ENCODE peak calls at places on chromosome 2, in seven cellular contexts. One of them, this sample, is unnamed.

GRCh38 chr2:46644690-46645385 is 165.5 kb downstream of the TMEM247 start:
- DNase-seq in GM23248: no peak
- DNase-seq in tibial nerve: no peak
- DNase-seq in aorta: no peak
- DNase-seq in cardiac muscle cell: no peak
- DNase-seq in astrocyte of the cerebellum: no peak
- DNase-seq in pancreas: no peak
- DNase-seq in this sample: peak; percentile 53

GRCh38 chr2:215728504-215729065 is 284.8 kb downstream of the MREG start:
- DNase-seq in GM23248: peak; percentile 93
- DNase-seq in tibial nerve: peak; percentile 68
- DNase-seq in aorta: peak; percentile 70
- DNase-seq in cardiac muscle cell: peak; percentile 98
- DNase-seq in astrocyte of the cerebellum: peak; percentile 83
- DNase-seq in pancreas: no peak
- DNase-seq in this sample: peak; percentile 99

GRCh38 chr2:13230221-13230620 is 513.5 kb downstream of the TRIB2 start:
- DNase-seq in GM23248: no peak
- DNase-seq in tibial nerve: no peak
- DNase-seq in aorta: no peak
- DNase-seq in cardiac muscle cell: no peak
- DNase-seq in astrocyte of the cerebellum: no peak
- DNase-seq in pancreas: no peak
- DNase-seq in this sample: peak; percentile 0

GRCh38 chr2:9308186-9308955 is 101.8 kb downstream of the ASAP2 start:
- DNase-seq in GM23248: peak; percentile 73
- DNase-seq in tibial nerve: no peak
- DNase-seq in aorta: no peak
- DNase-seq in cardiac muscle cell: peak; percentile 27
- DNase-seq in astrocyte of the cerebellum: no peak
- DNase-seq in pancreas: no peak
- DNase-seq in this sample: peak; percentile 41

GRCh38 chr2:82013641-82014040 is 1709.1 kb upstream of the LRRTM1 start:
- DNase-seq in GM23248: no peak
- DNase-seq in tibial nerve: no peak
- DNase-seq in aorta: no peak
- DNase-seq in cardiac muscle cell: no peak
- DNase-seq in astrocyte of the cerebellum: no peak
- DNase-seq in pancreas: no peak
- DNase-seq in this sample: no peak

GRCh38 chr2:54635554-54636152 is 87.8 kb upstream of the EML6 start:
- DNase-seq in GM23248: peak; percentile 48
- DNase-seq in tibial nerve: no peak
- DNase-seq in aorta: no peak
- DNase-seq in cardiac muscle cell: peak; percentile 51
- DNase-seq in astrocyte of the cerebellum: no peak
- DNase-seq in pancreas: no peak
- DNase-seq in this sample: peak; percentile 47

GRCh38 chr2:158497486-158497885 is 40.7 kb downstream of the PKP4 start:
- DNase-seq in GM23248: peak; percentile 39
- DNase-seq in tibial nerve: no peak
- DNase-seq in aorta: no peak
- DNase-seq in cardiac muscle cell: no peak
- DNase-seq in astrocyte of the cerebellum: no peak
- DNase-seq in pancreas: no peak
- DNase-seq in this sample: no peak

GRCh38 chr2:145931836-145932352 is 1412.0 kb upstream of the ZEB2 start:
- DNase-seq in GM23248: no peak
- DNase-seq in tibial nerve: no peak
- DNase-seq in aorta: no peak
- DNase-seq in cardiac muscle cell: no peak
- DNase-seq in astrocyte of the cerebellum: no peak
- DNase-seq in pancreas: no peak
- DNase-seq in this sample: no peak

GRCh38 chr2:156182132-156182531 is 150.4 kb downstream of the NR4A2 start:
- DNase-seq in GM23248: no peak
- DNase-seq in tibial nerve: no peak
- DNase-seq in aorta: no peak
- DNase-seq in cardiac muscle cell: no peak
- DNase-seq in astrocyte of the cerebellum: no peak
- DNase-seq in pancreas: peak; percentile 49
- DNase-seq in this sample: no peak

GRCh38 chr2:144370937-144371584 is 148.9 kb downstream of the ZEB2 start:
- DNase-seq in GM23248: no peak
- DNase-seq in tibial nerve: no peak
- DNase-seq in aorta: no peak
- DNase-seq in cardiac muscle cell: peak; percentile 78
- DNase-seq in astrocyte of the cerebellum: no peak
- DNase-seq in pancreas: no peak
- DNase-seq in this sample: peak; percentile 70

GRCh38 chr2:72943540-72944395 is 26.4 kb downstream of the EMX1 start:
- DNase-seq in GM23248: no peak
- DNase-seq in tibial nerve: no peak
- DNase-seq in aorta: no peak
- DNase-seq in cardiac muscle cell: no peak
- DNase-seq in astrocyte of the cerebellum: no peak
- DNase-seq in pancreas: no peak
- DNase-seq in this sample: no peak

GRCh38 chr2:144330951-144331651 is 188.8 kb downstream of the ZEB2 start:
- DNase-seq in GM23248: peak; percentile 38
- DNase-seq in tibial nerve: no peak
- DNase-seq in aorta: no peak
- DNase-seq in cardiac muscle cell: peak; percentile 16
- DNase-seq in astrocyte of the cerebellum: no peak
- DNase-seq in pancreas: no peak
- DNase-seq in this sample: peak; percentile 33

GRCh38 chr2:173644146-173644545 is 289.5 kb downstream of the CDCA7 start:
- DNase-seq in GM23248: peak; percentile 88
- DNase-seq in tibial nerve: no peak
- DNase-seq in aorta: no peak
- DNase-seq in cardiac muscle cell: peak; percentile 72
- DNase-seq in astrocyte of the cerebellum: peak; percentile 49
- DNase-seq in pancreas: no peak
- DNase-seq in this sample: peak; percentile 69

GRCh38 chr2:30865218-30865617 is 58.0 kb upstream of the CAPN13 start:
- DNase-seq in GM23248: no peak
- DNase-seq in tibial nerve: no peak
- DNase-seq in aorta: no peak
- DNase-seq in cardiac muscle cell: no peak
- DNase-seq in astrocyte of the cerebellum: no peak
- DNase-seq in pancreas: no peak
- DNase-seq in this sample: no peak

GRCh38 chr2:120293991-120294329 is 41.3 kb downstream of the RALB start:
- DNase-seq in GM23248: no peak
- DNase-seq in tibial nerve: no peak
- DNase-seq in aorta: no peak
- DNase-seq in cardiac muscle cell: no peak
- DNase-seq in astrocyte of the cerebellum: no peak
- DNase-seq in pancreas: no peak
- DNase-seq in this sample: no peak
- H3K4me3 ChIP-seq in GM23248: no peak overlapping the region
- H3K4me3 ChIP-seq in tibial nerve: no peak overlapping the region
- H3K4me3 ChIP-seq in aorta: no peak overlapping the region
- H3K4me3 ChIP-seq in cardiac muscle cell: no peak overlapping the region
- H3K4me3 ChIP-seq in astrocyte of the cerebellum: no peak overlapping the region
- H3K4me3 ChIP-seq in pancreas: no peak overlapping the region
- H3K4me3 ChIP-seq in this sample: no peak overlapping the region

GRCh38 chr2:869357-869871 is 81.2 kb upstream of the SNTG2 start:
- DNase-seq in GM23248: no peak
- DNase-seq in tibial nerve: no peak
- DNase-seq in aorta: no peak
- DNase-seq in cardiac muscle cell: no peak
- DNase-seq in astrocyte of the cerebellum: no peak
- DNase-seq in pancreas: no peak
- DNase-seq in this sample: no peak
- H3K4me3 ChIP-seq in GM23248: no peak overlapping the region
- H3K4me3 ChIP-seq in tibial nerve: no peak overlapping the region
- H3K4me3 ChIP-seq in aorta: no peak overlapping the region
- H3K4me3 ChIP-seq in cardiac muscle cell: no peak overlapping the region
- H3K4me3 ChIP-seq in astrocyte of the cerebellum: no peak overlapping the region
- H3K4me3 ChIP-seq in pancreas: no peak overlapping the region
- H3K4me3 ChIP-seq in this sample: no peak overlapping the region

GRCh38 chr2:110993557-110994231 is 127.0 kb upstream of the BCL2L11 start:
- DNase-seq in GM23248: no peak
- DNase-seq in tibial nerve: no peak
- DNase-seq in aorta: no peak
- DNase-seq in cardiac muscle cell: peak; percentile 4
- DNase-seq in astrocyte of the cerebellum: no peak
- DNase-seq in pancreas: peak; percentile 39
- DNase-seq in this sample: no peak
- H3K4me3 ChIP-seq in GM23248: no peak overlapping the region
- H3K4me3 ChIP-seq in tibial nerve: no peak overlapping the region
- H3K4me3 ChIP-seq in aorta: no peak overlapping the region
- H3K4me3 ChIP-seq in cardiac muscle cell: no peak overlapping the region
- H3K4me3 ChIP-seq in astrocyte of the cerebellum: no peak overlapping the region
- H3K4me3 ChIP-seq in pancreas: no peak overlapping the region
- H3K4me3 ChIP-seq in this sample: no peak overlapping the region

GRCh38 chr2:74333175-74333574 is 10.0 kb downstream of the SLC4A5 start:
- DNase-seq in GM23248: peak; percentile 67
- DNase-seq in tibial nerve: no peak
- DNase-seq in aorta: no peak
- DNase-seq in cardiac muscle cell: peak; percentile 58
- DNase-seq in astrocyte of the cerebellum: peak; percentile 11
- DNase-seq in pancreas: no peak
- DNase-seq in this sample: peak; percentile 66
- H3K4me3 ChIP-seq in GM23248: no peak overlapping the region
- H3K4me3 ChIP-seq in tibial nerve: no peak overlapping the region
- H3K4me3 ChIP-seq in aorta: no peak overlapping the region
- H3K4me3 ChIP-seq in cardiac muscle cell: no peak overlapping the region
- H3K4me3 ChIP-seq in astrocyte of the cerebellum: no peak overlapping the region
- H3K4me3 ChIP-seq in pancreas: no peak overlapping the region
- H3K4me3 ChIP-seq in this sample: no peak overlapping the region

GRCh38 chr2:63591566-63592175 is 2.9 kb downstream of the MDH1 start:
- DNase-seq in GM23248: no peak
- DNase-seq in tibial nerve: no peak
- DNase-seq in aorta: no peak
- DNase-seq in cardiac muscle cell: no peak
- DNase-seq in astrocyte of the cerebellum: no peak
- DNase-seq in pancreas: no peak
- DNase-seq in this sample: no peak
- H3K4me3 ChIP-seq in GM23248: no peak overlapping the region
- H3K4me3 ChIP-seq in tibial nerve: no peak overlapping the region
- H3K4me3 ChIP-seq in aorta: no peak overlapping the region
- H3K4me3 ChIP-seq in cardiac muscle cell: peak overlapping the region; percentile 89
- H3K4me3 ChIP-seq in astrocyte of the cerebellum: no peak overlapping the region
- H3K4me3 ChIP-seq in pancreas: no peak overlapping the region
- H3K4me3 ChIP-seq in this sample: no peak overlapping the region

DNA sequence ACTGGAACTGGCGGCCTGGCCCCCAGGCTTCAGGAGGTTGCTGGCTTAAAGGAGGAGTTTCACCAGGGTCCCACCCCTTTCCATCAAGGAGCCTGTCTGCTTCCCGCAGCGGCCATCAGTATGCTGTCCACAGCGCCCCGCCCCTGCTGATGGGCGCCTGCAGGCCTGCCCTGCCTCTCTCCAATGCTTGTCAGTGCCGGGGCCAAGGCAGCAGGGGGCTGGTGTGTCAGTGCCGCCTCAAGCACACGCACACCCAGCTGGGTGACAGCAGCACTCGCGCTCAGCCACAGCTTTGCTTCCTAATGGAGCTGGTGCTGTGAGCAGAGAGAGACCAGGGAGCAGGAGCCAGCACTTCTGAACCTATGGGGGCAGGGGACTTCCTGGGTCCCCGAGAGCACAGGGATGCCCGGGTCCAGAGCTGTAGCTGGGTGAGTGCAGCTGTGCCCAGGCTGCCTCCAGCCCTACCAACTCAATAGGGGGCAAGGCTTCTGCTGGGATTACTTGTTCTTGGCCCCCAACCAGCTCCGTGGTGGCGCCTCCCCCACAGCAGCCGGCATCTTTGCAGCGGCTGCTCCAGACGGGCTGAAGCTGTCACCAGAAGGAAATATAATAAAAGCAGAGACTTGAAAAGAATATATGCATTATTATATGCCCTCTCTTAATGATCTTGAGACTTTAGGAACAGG is 377.2 kb upstream of the LRATD1 start:
- DNase-seq in GM23248: no peak
- DNase-seq in tibial nerve: no peak
- DNase-seq in aorta: no peak
- DNase-seq in cardiac muscle cell: no peak
- DNase-seq in astrocyte of the cerebellum: no peak
- DNase-seq in pancreas: no peak
- DNase-seq in this sample: no peak
- H3K4me3 ChIP-seq in GM23248: no peak overlapping the region
- H3K4me3 ChIP-seq in tibial nerve: no peak overlapping the region
- H3K4me3 ChIP-seq in aorta: no peak overlapping the region
- H3K4me3 ChIP-seq in cardiac muscle cell: no peak overlapping the region
- H3K4me3 ChIP-seq in astrocyte of the cerebellum: no peak overlapping the region
- H3K4me3 ChIP-seq in pancreas: no peak overlapping the region
- H3K4me3 ChIP-seq in this sample: no peak overlapping the region

GRCh38 chr2:109659356-109660045 is 45.3 kb downstream of the SOWAHC start:
- DNase-seq in GM23248: no peak
- DNase-seq in tibial nerve: no peak
- DNase-seq in aorta: no peak
- DNase-seq in cardiac muscle cell: no peak
- DNase-seq in astrocyte of the cerebellum: no peak
- DNase-seq in pancreas: no peak
- DNase-seq in this sample: no peak

GRCh38 chr2:109662889-109663288 is 48.7 kb downstream of the SOWAHC start:
- DNase-seq in GM23248: no peak
- DNase-seq in tibial nerve: no peak
- DNase-seq in aorta: no peak
- DNase-seq in cardiac muscle cell: no peak
- DNase-seq in astrocyte of the cerebellum: no peak
- DNase-seq in pancreas: no peak
- DNase-seq in this sample: no peak

GRCh38 chr2:109655287-109655686 is 41.1 kb downstream of the SOWAHC start:
- DNase-seq in GM23248: peak; percentile 29
- DNase-seq in tibial nerve: no peak
- DNase-seq in aorta: no peak
- DNase-seq in cardiac muscle cell: no peak
- DNase-seq in astrocyte of the cerebellum: no peak
- DNase-seq in pancreas: no peak
- DNase-seq in this sample: no peak

GRCh38 chr2:109663721-109664120 is 49.6 kb downstream of the SOWAHC start:
- DNase-seq in GM23248: peak; percentile 91
- DNase-seq in tibial nerve: peak; percentile 35
- DNase-seq in aorta: peak; percentile 85
- DNase-seq in cardiac muscle cell: peak; percentile 95
- DNase-seq in astrocyte of the cerebellum: peak; percentile 54
- DNase-seq in pancreas: no peak
- DNase-seq in this sample: peak; percentile 93

GRCh38 chr2:109660046-109660860 is 46.1 kb downstream of the SOWAHC start:
- DNase-seq in GM23248: no peak
- DNase-seq in tibial nerve: no peak
- DNase-seq in aorta: no peak
- DNase-seq in cardiac muscle cell: no peak
- DNase-seq in astrocyte of the cerebellum: no peak
- DNase-seq in pancreas: no peak
- DNase-seq in this sample: no peak
- H3K4me3 ChIP-seq in GM23248: no peak overlapping the region
- H3K4me3 ChIP-seq in tibial nerve: no peak overlapping the region
- H3K4me3 ChIP-seq in aorta: no peak overlapping the region
- H3K4me3 ChIP-seq in cardiac muscle cell: no peak overlapping the region
- H3K4me3 ChIP-seq in astrocyte of the cerebellum: no peak overlapping the region
- H3K4me3 ChIP-seq in pancreas: no peak overlapping the region
- H3K4me3 ChIP-seq in this sample: no peak overlapping the region